ENCODE peak calls at places on chromosome 3, in four cellular contexts. B is T-helper 17 cell; N is SHP77; Z is stimulated activated CD4-positive, alpha-beta T cell treated with anti-CD3 and anti-CD28 coated beads, Interleukin-4, amount 100 ng/mL, for 24 hours. I is an unnamed sample.

GRCh38 chr3:169634618-169635236 is 28.8 kb downstream of the MECOM start:
- DNase-seq in B (no peak), N (no peak), Z (no peak), I (no peak)

GRCh38 chr3:167783781-167784180 is 48.3 kb downstream of the SERPINI1 start:
- DNase-seq in B (no peak), N (no peak), Z (no peak), I (no peak)

GRCh38 chr3:126432361-126432760 is 37.7 kb downstream of the CFAP100 start:
- DNase-seq in B (no peak), N (no peak), Z (no peak), I (no peak)

GRCh38 chr3:50068134-50068533 is 20.6 kb upstream of the RBM5 start:
- DNase-seq in B (no peak), N (no peak), Z (no peak), I (no peak)

GRCh38 chr3:116453676-116454346 is 8.5 kb upstream of the LSAMP start:
- DNase-seq in B (no peak), N (no peak), Z (no peak), I (no peak)

GRCh38 chr3:54968546-54969172 is 40.8 kb upstream of the LRTM1 start:
- DNase-seq in B (no peak), N (no peak), Z (no peak), I (no peak)

GRCh38 chr3:179391906-179392305 is 44.4 kb downstream of the MFN1 start:
- DNase-seq in B (no peak), N (no peak), Z (no peak), I (no peak)

GRCh38 chr3:18424862-18425640 is at the start of gene SATB1:
- DNase-seq in B (peak; percentile 48), N (peak; percentile 83), Z (peak; percentile 63), I (peak; percentile 83)

GRCh38 chr3:154356009-154356408 is 31.7 kb upstream of the DHX36 start:
- DNase-seq in B (no peak), N (no peak), Z (no peak), I (no peak)

GRCh38 chr3:127587876-127588275 is 2.7 kb downstream of the TPRA1 start:
- DNase-seq in B (no peak), N (no peak), Z (no peak), I (no peak)

GRCh38 chr3:53805463-53806159 is 40.6 kb downstream of the CHDH start:
- DNase-seq in B (no peak), N (no peak), Z (no peak), I (no peak)

GRCh38 chr3:156983559-156983958 is 157.4 kb downstream of the LEKR1 start:
- DNase-seq in B (no peak), N (no peak), Z (no peak), I (no peak)

GRCh38 chr3:16216373-16216935 is 42.0 kb downstream of the GALNT15 start:
- DNase-seq in B (no peak), N (no peak), Z (no peak), I (no peak)

GRCh38 chr3:183220828-183221227 is 32.2 kb upstream of the B3GNT5 start:
- DNase-seq in B (no peak), N (no peak), Z (no peak), I (no peak)

GRCh38 chr3:42654331-42655201 is 1.1 kb downstream of the ZBTB47 start:
- DNase-seq in B (no peak), N (no peak), Z (no peak), I (no peak)

GRCh38 chr3:108406661-108407206 is 103.7 kb downstream of the MYH15 start:
- DNase-seq in B (no peak), N (no peak), Z (peak; percentile 39), I (peak; percentile 11)

GRCh38 chr3:46135475-46135874 is 72.6 kb downstream of the CCR1 start:
- DNase-seq in B (no peak), N (no peak), Z (no peak), I (no peak)

GRCh38 chr3:98232489-98232888 is 31.6 kb upstream of the OR5H6 start:
- DNase-seq in B (no peak), N (no peak), Z (no peak), I (no peak)

GRCh38 chr3:62597481-62597880 is 224.1 kb upstream of the FEZF2 start:
- DNase-seq in B (no peak), N (no peak), Z (no peak), I (no peak)

GRCh38 chr3:132879651-132880050 is 157.4 kb upstream of the NPHP3 start:
- DNase-seq in B (no peak), N (no peak), Z (no peak), I (no peak)

GRCh38 chr3:131610174-131610573 is 107.4 kb upstream of the MRPL3 start:
- DNase-seq in B (no peak), N (no peak), Z (no peak), I (no peak)

GRCh38 chr3:115862824-115863223 is 239.5 kb downstream of the GAP43 start:
- DNase-seq in B (no peak), N (no peak), Z (no peak), I (no peak)

GRCh38 chr3:160473978-160474377 is 24.4 kb upstream of the TRIM59 start:
- DNase-seq in B (no peak), N (no peak), Z (no peak), I (no peak)

GRCh38 chr3:164848922-164849321 is 229.4 kb downstream of the SI start:
- DNase-seq in B (no peak), N (no peak), Z (no peak), I (no peak)

GRCh38 chr3:9301091-9301490 is 51.6 kb upstream of the SRGAP3 start:
- DNase-seq in B (no peak), N (no peak), Z (no peak), I (no peak)

GRCh38 chr3:39147711-39148115 is 5.7 kb downstream of the CSRNP1 start:
- DNase-seq in B (no peak), N (no peak), Z (no peak), I (no peak)

GRCh38 chr3:11996500-11996899 is 7.7 kb upstream of the SYN2 start:
- DNase-seq in B (no peak), N (no peak), Z (no peak), I (no peak)

GRCh38 chr3:42473083-42473932 is 29.1 kb upstream of the VIPR1 start:
- DNase-seq in B (no peak), N (no peak), Z (no peak), I (peak; percentile 59)

GRCh38 chr3:59212128-59212764 is 162.4 kb upstream of the CFAP20DC start:
- DNase-seq in B (no peak), N (peak; percentile 15), Z (peak; percentile 10), I (peak; percentile 29)

GRCh38 chr3:8458711-8459110 is 42.9 kb upstream of the LMCD1 start:
- DNase-seq in B (no peak), N (peak; percentile 60), Z (no peak), I (no peak)

GRCh38 chr3:158808697-158809096 is 6.8 kb downstream of the MFSD1 start:
- DNase-seq in B (no peak), N (no peak), Z (no peak), I (no peak)

GRCh38 chr3:196280689-196281463 is 6.7 kb downstream of the PCYT1A start:
- DNase-seq in B (no peak), N (no peak), Z (no peak), I (no peak)

GRCh38 chr3:150844484-150844883 is 60.8 kb downstream of the MINDY4B start:
- DNase-seq in B (no peak), N (no peak), Z (no peak), I (no peak)

GRCh38 chr3:32283304-32283703 is 44.8 kb downstream of the CMTM8 start:
- DNase-seq in B (no peak), N (no peak), Z (no peak), I (no peak)

GRCh38 chr3:161274691-161275298 is 53.7 kb downstream of the NMD3 start:
- DNase-seq in B (peak; percentile 26), N (no peak), Z (peak; percentile 43), I (peak; percentile 18)